ENCODE peak calls at places on chromosomes 2 and 18, in ten cellular contexts. Z is activated CD4-positive, alpha-beta T cell treated with anti-CD3 and anti-CD28 coated beads, Interleukin-2, amount 10 ng/mL, durations not matched to agents 7 days and 5 days; P is ecto neural progenitor cell; X is MCF 10A; B is activated T-cell treated with anti-CD3 and anti-CD28 coated beads for 1 hour; G is caudate nucleus; L is retina; J is heart right ventricle; E is GM19239; A is uterus. U is an unnamed sample.

GRCh38 chr2:138414014-138414413 is 87.6 kb upstream of the SPOPL start:
- DNase-seq in Z (no peak), P (no peak), X (no peak), B (no peak), G (no peak), L (no peak), J (no peak), E (no peak), A (no peak), U (no peak)

GRCh38 chr18:26654173-26655009 is 106.0 kb upstream of the KCTD1 start:
- DNase-seq in Z (no peak), P (no peak), X (no peak), B (no peak), G (no peak), L (peak), J (no peak), E (no peak), A (no peak), U (no peak)

GRCh38 chr2:239395524-239395923 is 5.3 kb downstream of the HDAC4 start:
- DNase-seq in Z (no peak), P (no peak), X (no peak), B (no peak), G (no peak), L (no peak), J (no peak), E (no peak), A (peak), U (no peak)

GRCh38 chr2:174340400-174341300 is 5.9 kb downstream of the SP9 start:
- DNase-seq in Z (no peak), P (peak), X (no peak), B (no peak), G (no peak), L (peak), J (no peak), E (no peak), A (no peak), U (no peak)

GRCh38 chr2:30371028-30371708 is 75.9 kb upstream of the LCLAT1 start:
- DNase-seq in Z (no peak), P (peak), X (no peak), B (no peak), G (no peak), L (no peak), J (no peak), E (no peak), A (no peak), U (no peak)

GRCh38 chr18:6561893-6562292 is 147.2 kb upstream of the L3MBTL4 start:
- DNase-seq in Z (no peak), P (no peak), X (no peak), B (no peak), G (no peak), L (no peak), J (no peak), E (no peak), A (no peak), U (no peak)

GRCh38 chr2:130829020-130829419 is 7.7 kb upstream of the ARHGEF4 start:
- DNase-seq in Z (no peak), P (peak), X (peak), B (no peak), G (no peak), L (no peak), J (no peak), E (no peak), A (no peak), U (no peak)

GRCh38 chr2:15733867-15734765 is 142.4 kb downstream of the DDX1 start:
- DNase-seq in Z (no peak), P (peak), X (peak), B (no peak), G (no peak), L (no peak), J (no peak), E (no peak), A (no peak), U (peak)

GRCh38 chr18:45106331-45106774 is 425.7 kb downstream of the SETBP1 start:
- DNase-seq in Z (no peak), P (no peak), X (no peak), B (no peak), G (no peak), L (no peak), J (no peak), E (peak), A (no peak), U (no peak)

GRCh38 chr2:68832161-68832869 is 38.9 kb downstream of the BMP10 start:
- DNase-seq in Z (no peak), P (no peak), X (peak), B (peak), G (no peak), L (no peak), J (peak), E (peak), A (peak), U (peak)

GRCh38 chr2:156647377-156648010 is 211.3 kb downstream of the GPD2 start:
- DNase-seq in Z (no peak), P (no peak), X (no peak), B (no peak), G (no peak), L (no peak), J (no peak), E (no peak), A (no peak), U (no peak)